ENCODE peak calls at places on chromosomes 1 and 21, in six cellular contexts. H is upper lobe of right lung, E is AG04450, X is AG04449, I is esophagus squamous epithelium, A is fibroblast of mammary gland. D is an unnamed sample.

GRCh38 chr1:211581521-211581920 is 2.6 kb upstream of the SLC30A1 start:
- DNase-seq in I (no peak), H (no peak), E (no peak), X (no peak), A (peak; percentile 77), D (peak; percentile 83)

GRCh38 chr1:84402060-84402459 is 3.8 kb downstream of the DNASE2B start:
- DNase-seq in H (no peak), X (no peak), A (peak; percentile 80), E (no peak), I (no peak), D (no peak)

GRCh38 chr1:9317591-9318331 is 25.1 kb downstream of the SPSB1 start:
- DNase-seq in A (peak; percentile 66), E (no peak), X (no peak), H (no peak), I (no peak), D (peak; percentile 54)

GRCh38 chr1:16215882-16216753 is 3.7 kb upstream of the ARHGEF19 start:
- DNase-seq in H (peak; percentile 90), I (peak; percentile 28), E (no peak), A (peak; percentile 76), X (no peak), D (peak; percentile 43)

GRCh38 chr1:45299981-45300668 is 26.6 kb upstream of the HPDL start:
- DNase-seq in H (no peak), X (no peak), A (peak; percentile 83), I (no peak), E (peak; percentile 72), D (peak; percentile 75)

GRCh38 chr1:235910357-235911299 is 43.9 kb upstream of the LYST start:
- DNase-seq in E (peak; percentile 65), X (peak; percentile 91), A (peak; percentile 99), H (no peak), I (no peak), D (peak; percentile 97)

GRCh38 chr1:147598631-147599361 is 57.5 kb downstream of the BCL9 start:
- DNase-seq in I (peak; percentile 25), X (no peak), H (no peak), E (no peak), A (peak; percentile 16), D (no peak)

GRCh38 chr1:101588677-101589076 is 351.9 kb downstream of the S1PR1 start:
- DNase-seq in I (no peak), E (no peak), A (no peak), X (no peak), H (no peak), D (no peak)

GRCh38 chr1:172545349-172546004 is 12.5 kb downstream of the SUCO start:
- DNase-seq in I (no peak), E (no peak), A (no peak), H (no peak), X (no peak), D (no peak)

GRCh38 chr1:240237305-240237721 is 145.6 kb downstream of the FMN2 start:
- DNase-seq in E (no peak), X (peak; percentile 21), I (no peak), H (no peak), A (peak; percentile 42), D (peak; percentile 73)

GRCh38 chr21:31710586-31710985 is 21.3 kb downstream of the SCAF4 start:
- DNase-seq in X (peak; percentile 57), E (peak; percentile 45), I (no peak), A (peak; percentile 72), H (no peak), D (peak; percentile 91)

GRCh38 chr21:41680444-41681335 is 86.2 kb downstream of the RIPK4 start:
- DNase-seq in H (peak; percentile 63), I (no peak), E (no peak), X (no peak), A (no peak), D (no peak)

GRCh38 chr1:200243042-200243437 is 166.8 kb downstream of the ZNF281 start:
- DNase-seq in H (no peak), E (no peak), A (no peak), I (no peak), X (no peak), D (peak; percentile 70)
- H3K4me3 ChIP-seq in H (peak overlapping the region; percentile 12), E (peak overlapping the region; percentile 41), A (no peak overlapping the region), I (no peak overlapping the region), X (no peak overlapping the region), D (peak overlapping the region; percentile 46)

DNA sequence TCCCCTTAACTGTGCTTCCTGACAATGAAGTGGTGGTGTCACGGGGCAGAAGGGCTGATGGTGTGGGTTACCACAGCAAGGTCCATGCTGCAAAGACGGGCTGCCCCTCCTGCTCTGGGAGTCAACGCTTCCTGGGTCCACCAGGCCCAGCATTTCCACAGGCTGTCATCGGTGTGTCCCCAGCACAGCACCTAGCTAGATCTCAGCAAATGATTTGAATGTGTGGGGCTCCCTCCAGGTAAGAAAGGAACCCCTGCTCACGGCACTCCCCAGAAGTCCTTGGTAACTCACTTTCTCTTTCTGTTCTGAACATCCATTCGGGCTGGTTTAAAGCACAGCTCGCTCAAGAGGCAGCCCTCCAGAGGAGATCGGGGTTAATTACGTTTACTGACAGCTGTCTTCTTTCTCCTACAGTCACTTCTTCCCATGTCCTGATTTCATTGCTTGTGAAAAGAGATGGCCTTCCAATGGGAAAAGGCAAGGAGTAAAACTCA is 27.3 kb downstream of the HIVEP3 start:
- DNase-seq in X (no peak), A (no peak), E (no peak), H (peak; percentile 70), I (no peak), D (no peak)
- TF ChIP-seq CTCF in X (no peak), A (no peak), E (peak; percentile 33), H (peak; percentile 32), I (no peak), D (peak; percentile 15)

GRCh38 chr1:32232558-32233304 is 10.5 kb downstream of the EIF3I start:
- DNase-seq in X (no peak), H (no peak), A (no peak), E (no peak), I (no peak), D (no peak)
- H3K4me3 ChIP-seq in X (no peak overlapping the region), H (no peak overlapping the region), A (no peak overlapping the region), E (no peak overlapping the region), I (no peak overlapping the region), D (no peak overlapping the region)

GRCh38 chr1:26758358-26758757 is 29.4 kb upstream of the PIGV start:
- DNase-seq in X (no peak), H (no peak), E (no peak), A (no peak), I (no peak), D (no peak)

GRCh38 chr1:26759531-26759930 is 28.2 kb upstream of the PIGV start:
- DNase-seq in A (no peak), X (no peak), H (no peak), E (no peak), I (no peak), D (no peak)

GRCh38 chr1:26761217-26761616 is 26.5 kb upstream of the PIGV start:
- DNase-seq in X (no peak), H (no peak), A (no peak), I (no peak), E (no peak), D (no peak)
- TF ChIP-seq CTCF in X (peak; percentile 9), H (peak; percentile 12), A (peak; percentile 5), I (no peak), E (peak; percentile 18), D (no peak)

DNA sequence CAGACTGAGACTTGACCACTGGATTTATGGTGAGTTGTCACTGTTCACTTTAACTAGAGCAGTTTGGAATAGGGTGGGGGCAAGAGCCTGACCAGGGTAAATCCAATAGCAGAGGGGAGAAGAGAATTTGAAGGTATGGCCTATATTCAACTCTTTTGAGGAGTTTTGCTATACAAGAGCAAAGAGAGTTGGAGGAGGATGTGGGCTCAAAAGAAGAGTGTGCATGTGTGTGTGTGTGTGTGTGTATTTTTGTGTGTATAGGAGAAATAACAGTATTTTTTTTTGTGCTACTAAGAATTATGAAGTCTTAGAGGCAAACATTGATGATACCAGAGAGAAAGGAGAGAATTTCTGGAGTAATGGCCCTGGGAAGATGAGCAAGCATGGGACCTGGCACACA is 164.8 kb upstream of the JUN start:
- DNase-seq in H (no peak), X (no peak), E (no peak), A (no peak), I (no peak), D (no peak)
- H3K4me3 ChIP-seq in H (no peak overlapping the region), X (no peak overlapping the region), E (no peak overlapping the region), A (no peak overlapping the region), I (no peak overlapping the region), D (no peak overlapping the region)

GRCh38 chr1:3627515-3628253 is 2.9 kb downstream of the TPRG1L start:
- DNase-seq in I (no peak), E (no peak), A (no peak), H (no peak), X (no peak), D (no peak)

GRCh38 chr1:3623441-3624150 is 1.2 kb upstream of the TPRG1L start:
- DNase-seq in E (no peak), X (no peak), A (no peak), H (no peak), I (no peak), D (no peak)

GRCh38 chr1:3628445-3628844 is 3.6 kb downstream of the TPRG1L start:
- DNase-seq in H (no peak), I (no peak), A (no peak), X (no peak), E (no peak), D (no peak)

GRCh38 chr1:3624194-3625136 is at the start of gene TPRG1L:
- DNase-seq in I (peak; percentile 84), H (peak; percentile 99), X (peak; percentile 34), E (peak; percentile 84), A (peak; percentile 87), D (peak; percentile 92)

GRCh38 chr1:3625151-3625907 is 514 bp downstream of the TPRG1L start:
- DNase-seq in X (no peak), I (no peak), E (no peak), H (no peak), A (peak; percentile 22), D (peak; percentile 27)
- TF ChIP-seq CTCF in X (no peak), I (no peak), E (no peak), H (no peak), A (no peak), D (no peak)

DNA sequence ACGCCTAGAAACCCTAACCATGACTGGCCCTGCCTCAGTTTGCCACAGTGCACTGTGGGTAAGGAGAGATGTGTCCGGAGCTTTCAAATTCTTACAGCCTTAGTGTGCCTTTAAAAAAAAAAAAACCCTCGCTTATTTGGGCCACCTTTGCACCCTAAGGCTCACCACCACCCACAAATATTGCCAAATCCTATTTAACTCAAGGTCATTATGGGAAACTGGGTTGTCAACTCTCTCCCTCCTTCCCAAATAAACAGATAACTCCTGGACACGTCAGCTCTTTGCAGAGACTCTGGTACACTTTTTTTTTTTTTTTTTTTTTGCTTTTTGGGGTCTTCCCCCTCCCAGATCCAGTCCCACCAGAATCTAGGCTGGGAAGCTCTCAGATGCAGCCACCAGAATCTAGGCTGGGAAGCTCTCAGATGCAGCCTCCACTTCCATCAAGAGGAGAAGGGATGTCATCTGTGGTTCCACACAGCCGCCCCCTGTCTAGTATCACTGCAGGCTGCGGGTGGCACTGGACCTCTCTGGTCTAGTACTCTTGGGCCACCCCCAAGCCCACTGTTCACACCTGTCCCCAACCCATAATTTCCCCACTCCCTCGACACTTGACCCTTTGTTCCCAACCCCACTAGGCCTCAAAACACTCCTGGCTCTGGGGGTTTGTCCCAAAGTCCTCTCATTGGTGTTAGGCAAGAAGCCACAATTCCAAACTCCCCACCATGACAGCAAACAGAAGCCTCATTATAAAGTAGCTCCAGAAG is 3.4 kb downstream of the DHRS3 start:
- DNase-seq in X (no peak), I (no peak), A (no peak), E (no peak), H (no peak), D (no peak)
- H3K4me3 ChIP-seq in X (peak overlapping the region; percentile 82), I (peak overlapping the region; percentile 74), A (no peak overlapping the region), E (peak overlapping the region; percentile 83), H (peak overlapping the region; percentile 85), D (peak overlapping the region; percentile 88)

GRCh38 chr1:117710710-117711109 is 104.9 kb downstream of the TENT5C start:
- DNase-seq in I (no peak), A (peak; percentile 12), X (no peak), E (no peak), H (no peak), D (no peak)
- TF ChIP-seq CTCF in I (no peak), A (peak; percentile 53), X (peak; percentile 27), E (peak; percentile 42), H (no peak), D (peak; percentile 29)

GRCh38 chr1:173789841-173790240 is 34.6 kb upstream of the DARS2 start:
- DNase-seq in X (no peak), H (no peak), I (no peak), E (no peak), A (no peak), D (no peak)
- H3K4me3 ChIP-seq in X (no peak overlapping the region), H (no peak overlapping the region), I (no peak overlapping the region), E (no peak overlapping the region), A (no peak overlapping the region), D (no peak overlapping the region)